ENCODE peak calls at places on chromosomes 3 and 15, in nine cellular contexts. O, G, F, M, N, Q, U, W and B are unnamed samples.

GRCh38 chr15:23857028-23857641 is 170.0 kb upstream of the NDN start:
- DNase-seq in O (peak; percentile 47), G (peak; percentile 47), F (no peak), M (peak; percentile 63), N (peak; percentile 22), Q (peak; percentile 29), U (no peak), W (peak; percentile 50), B (no peak)

GRCh38 chr15:38069001-38069400 is 134.6 kb downstream of the TMCO5A start:
- DNase-seq in O (no peak), G (no peak), F (no peak), M (peak; percentile 17), N (peak; percentile 85), Q (peak; percentile 51), U (peak; percentile 40), W (peak; percentile 28), B (peak; percentile 7)

GRCh38 chr15:35583863-35584528 is 38.0 kb upstream of the DPH6 start:
- DNase-seq in O (peak; percentile 27), G (peak; percentile 18), F (no peak), M (no peak), N (peak; percentile 36), Q (no peak), U (peak; percentile 17), W (no peak), B (no peak)

GRCh38 chr15:75178171-75178937 is 23.3 kb upstream of the C15orf39 start:
- DNase-seq in O (peak; percentile 63), G (peak; percentile 24), F (peak; percentile 41), M (no peak), N (no peak), Q (peak; percentile 82), U (no peak), W (peak; percentile 72), B (peak; percentile 33)

GRCh38 chr15:52706091-52706490 is 26.9 kb upstream of the ATOSA start:
- DNase-seq in O (no peak), G (no peak), F (no peak), M (no peak), N (no peak), Q (no peak), U (no peak), W (no peak), B (no peak)

GRCh38 chr15:82909080-82909815 is 43.3 kb downstream of the HOMER2 start:
- DNase-seq in O (no peak), G (no peak), F (no peak), M (no peak), N (no peak), Q (no peak), U (no peak), W (no peak), B (no peak)

GRCh38 chr3:32540899-32541298 is 29.8 kb downstream of the DYNC1LI1 start:
- DNase-seq in O (no peak), G (no peak), F (no peak), M (peak; percentile 65), N (no peak), Q (no peak), U (no peak), W (no peak), B (no peak)

GRCh38 chr3:170467560-170467959 is 48.9 kb downstream of the CLDN11 start:
- DNase-seq in O (no peak), G (no peak), F (no peak), M (no peak), N (no peak), Q (no peak), U (no peak), W (no peak), B (no peak)

GRCh38 chr3:195251336-195252065 is 19.5 kb downstream of the XXYLT1 start:
- DNase-seq in O (no peak), G (no peak), F (no peak), M (no peak), N (no peak), Q (no peak), U (peak; percentile 12), W (no peak), B (peak; percentile 3)

GRCh38 chr15:33152502-33153109 is 41.9 kb downstream of the FMN1 start:
- DNase-seq in O (no peak), G (no peak), F (no peak), M (no peak), N (peak; percentile 11), Q (peak; percentile 60), U (no peak), W (no peak), B (no peak)

GRCh38 chr15:34753236-34753894 is 1.4 kb downstream of the GJD2 start:
- DNase-seq in O (no peak), G (peak; percentile 40), F (no peak), M (peak; percentile 37), N (peak; percentile 71), Q (no peak), U (no peak), W (no peak), B (no peak)

GRCh38 chr15:69885182-69886041 is 212.3 kb downstream of the TLE3 start:
- DNase-seq in O (no peak), G (no peak), F (no peak), M (no peak), N (no peak), Q (no peak), U (no peak), W (no peak), B (no peak)

GRCh38 chr3:20648294-20648693 is 462.3 kb upstream of the SGO1 start:
- DNase-seq in O (no peak), G (no peak), F (no peak), M (peak; percentile 1), N (peak; percentile 84), Q (no peak), U (no peak), W (no peak), B (no peak)

GRCh38 chr3:3110749-3111361 is 681 bp upstream of the IL5RA start:
- DNase-seq in O (no peak), G (no peak), F (no peak), M (no peak), N (no peak), Q (no peak), U (no peak), W (no peak), B (no peak)

GRCh38 chr3:27034255-27034654 is 334.9 kb downstream of the NEK10 start:
- DNase-seq in O (no peak), G (no peak), F (no peak), M (no peak), N (no peak), Q (no peak), U (no peak), W (no peak), B (no peak)

GRCh38 chr15:60865507-60865906 is 363.6 kb downstream of the RORA start:
- DNase-seq in O (no peak), G (no peak), F (no peak), M (no peak), N (peak; percentile 66), Q (no peak), U (no peak), W (no peak), B (no peak)

DNA sequence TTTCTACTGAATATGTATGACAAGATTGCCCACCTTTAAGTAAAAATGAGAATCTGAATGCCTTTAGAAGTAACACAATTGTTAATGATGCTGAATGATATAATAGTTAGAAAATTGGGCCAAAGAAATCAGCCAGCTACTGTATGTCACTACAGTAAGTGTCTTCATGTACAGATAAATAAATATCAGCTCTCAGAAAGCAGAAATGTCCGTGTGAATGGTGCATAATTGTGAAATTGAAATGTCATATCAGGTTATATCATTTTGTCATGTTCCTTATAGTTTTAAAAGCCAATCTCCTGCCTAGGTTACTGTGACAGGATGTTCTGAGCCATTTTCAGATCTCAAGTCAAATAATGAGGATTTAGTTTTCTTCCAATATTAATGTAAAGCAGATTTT is 90.6 kb upstream of the SNTN start:
- DNase-seq in O (no peak), G (no peak), F (no peak), M (no peak), N (no peak), Q (no peak), U (no peak), W (no peak), B (no peak)
- TF ChIP-seq POLR2A in O (no peak), G (no peak), F (no peak), M (no peak), N (no peak), Q (no peak), U (no peak), W (no peak), B (no peak)

DNA sequence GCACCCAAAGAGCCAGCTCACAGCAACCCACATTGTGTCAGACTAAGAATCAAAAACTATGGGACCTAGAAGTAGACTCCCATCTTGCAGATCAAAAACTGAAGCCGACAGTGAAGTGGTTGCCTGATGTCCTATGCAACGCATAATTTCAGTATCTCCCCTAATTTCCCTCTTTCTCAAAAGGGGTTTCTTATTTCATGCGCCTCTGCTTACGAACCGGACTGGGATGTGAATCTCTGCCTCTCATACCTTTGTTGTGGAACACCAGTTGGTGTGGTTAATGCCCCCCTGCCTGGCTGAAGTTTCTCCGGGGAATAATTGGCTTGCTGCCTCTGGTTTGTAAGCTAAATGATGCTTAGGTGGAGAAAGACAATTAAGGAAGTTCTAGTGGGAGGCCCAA is 514 bp upstream of the FAM174B start:
- DNase-seq in O (no peak), G (no peak), F (no peak), M (no peak), N (no peak), Q (no peak), U (no peak), W (no peak), B (no peak)
- H3K4me3 ChIP-seq in O (peak overlapping the region; percentile 50), G (no peak overlapping the region), F (no peak overlapping the region), M (peak overlapping the region; percentile 57), N (no peak overlapping the region), Q (peak overlapping the region; percentile 53), U (no peak overlapping the region), W (peak overlapping the region; percentile 58), B (peak overlapping the region; percentile 67)

GRCh38 chr3:143617050-143617449 is 231.2 kb downstream of the SLC9A9 start:
- DNase-seq in O (no peak), G (no peak), F (no peak), M (no peak), N (no peak), Q (no peak), U (no peak), W (no peak), B (no peak)

GRCh38 chr3:143612541-143612940 is 235.7 kb downstream of the SLC9A9 start:
- DNase-seq in O (no peak), G (no peak), F (no peak), M (no peak), N (no peak), Q (no peak), U (no peak), W (no peak), B (no peak)

GRCh38 chr3:143608966-143609365 is 239.3 kb downstream of the SLC9A9 start:
- DNase-seq in O (no peak), G (no peak), F (no peak), M (no peak), N (peak; percentile 29), Q (no peak), U (no peak), W (no peak), B (no peak)

DNA sequence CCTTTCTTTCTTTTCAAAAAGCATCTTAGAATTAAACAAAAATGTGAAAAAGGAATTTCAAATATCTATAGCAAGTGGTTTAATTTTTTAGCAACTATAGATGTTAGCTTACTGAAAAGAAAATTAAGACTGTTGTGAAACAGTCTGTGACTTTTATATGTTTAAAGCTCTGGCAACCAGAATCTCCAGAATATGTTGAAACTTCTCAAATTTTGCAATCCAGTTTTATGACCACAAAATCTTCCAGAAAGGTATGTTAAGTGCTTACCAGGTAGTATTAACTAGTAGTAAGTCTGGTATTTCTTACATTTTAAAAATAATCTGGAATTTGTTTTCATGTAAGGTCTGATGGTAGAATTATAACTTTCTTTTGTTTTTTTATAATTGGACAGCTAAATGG is 235.0 kb downstream of the SLC9A9 start:
- DNase-seq in O (no peak), G (no peak), F (no peak), M (no peak), N (no peak), Q (no peak), U (no peak), W (no peak), B (no peak)
- TF ChIP-seq POLR2A in O (no peak), G (no peak), F (no peak), M (no peak), N (no peak), Q (no peak), U (no peak), W (no peak), B (no peak)

GRCh38 chr3:59115355-59116136 is 65.7 kb upstream of the CFAP20DC start:
- DNase-seq in O (no peak), G (no peak), F (no peak), M (no peak), N (peak; percentile 24), Q (no peak), U (no peak), W (no peak), B (no peak)
- H3K4me3 ChIP-seq in O (no peak overlapping the region), G (no peak overlapping the region), F (no peak overlapping the region), M (no peak overlapping the region), N (no peak overlapping the region), Q (no peak overlapping the region), U (no peak overlapping the region), W (no peak overlapping the region), B (no peak overlapping the region)